ENCODE peak calls at places on chromosomes 5 and 9, in four cellular contexts. One of them, this sample, is unnamed.
A peak's percentile ranks its signal among the peaks of the same experiment; 100 is the strongest.

GRCh38 chr9:91572044-91572443 is 148.4 kb upstream of the NFIL3 start:
- DNase-seq in GM12878: no peak
- DNase-seq in PC-3: no peak
- DNase-seq in astrocyte: peak; percentile 51
- DNase-seq in this sample: peak; percentile 62

GRCh38 chr9:38421498-38422211 is 2.6 kb downstream of the IGFBPL1 start:
- DNase-seq in GM12878: no peak
- DNase-seq in PC-3: no peak
- DNase-seq in astrocyte: no peak
- DNase-seq in this sample: no peak

GRCh38 chr5:31880460-31880859 is 241.5 kb downstream of the PDZD2 start:
- DNase-seq in GM12878: no peak
- DNase-seq in PC-3: no peak
- DNase-seq in astrocyte: no peak
- DNase-seq in this sample: no peak

GRCh38 chr9:136714096-136714875 is 1.9 kb downstream of the DIPK1B start:
- DNase-seq in GM12878: no peak
- DNase-seq in PC-3: no peak
- DNase-seq in astrocyte: no peak
- DNase-seq in this sample: no peak

GRCh38 chr9:111483419-111483861 is 743 bp downstream of the ECPAS start:
- DNase-seq in GM12878: no peak
- DNase-seq in PC-3: peak; percentile 31
- DNase-seq in astrocyte: no peak
- DNase-seq in this sample: no peak

GRCh38 chr5:121968910-121969607 is 7.3 kb downstream of the SRFBP1 start:
- DNase-seq in GM12878: no peak
- DNase-seq in PC-3: peak; percentile 92
- DNase-seq in astrocyte: peak; percentile 99
- DNase-seq in this sample: peak; percentile 99

GRCh38 chr5:40223884-40224402 is 455.8 kb upstream of the PTGER4 start:
- DNase-seq in GM12878: peak; percentile 85
- DNase-seq in PC-3: peak; percentile 90
- DNase-seq in astrocyte: peak; percentile 94
- DNase-seq in this sample: peak; percentile 94

GRCh38 chr9:72476617-72477375 is 44.6 kb upstream of the TMC1 start:
- DNase-seq in GM12878: no peak
- DNase-seq in PC-3: peak; percentile 97
- DNase-seq in astrocyte: peak; percentile 86
- DNase-seq in this sample: peak; percentile 44

GRCh38 chr5:93649234-93649900 is 66.3 kb downstream of the NR2F1 start:
- DNase-seq in GM12878: no peak
- DNase-seq in PC-3: no peak
- DNase-seq in astrocyte: no peak
- DNase-seq in this sample: no peak

GRCh38 chr9:96186601-96187011 is 115.4 kb downstream of the HSD17B3 start:
- DNase-seq in GM12878: no peak
- DNase-seq in PC-3: peak; percentile 22
- DNase-seq in astrocyte: peak; percentile 17
- DNase-seq in this sample: peak; percentile 26

GRCh38 chr5:124704594-124705284 is 41.7 kb downstream of the ZNF608 start:
- DNase-seq in GM12878: peak; percentile 76
- DNase-seq in PC-3: no peak
- DNase-seq in astrocyte: no peak
- DNase-seq in this sample: no peak

GRCh38 chr5:41843456-41844112 is 26.6 kb downstream of the OXCT1 start:
- DNase-seq in GM12878: no peak
- DNase-seq in PC-3: peak; percentile 71
- DNase-seq in astrocyte: peak; percentile 31
- DNase-seq in this sample: peak; percentile 84
- H2AFZ ChIP-seq in GM12878: no peak overlapping the region
- H2AFZ ChIP-seq in PC-3: no peak overlapping the region
- H2AFZ ChIP-seq in astrocyte: no peak overlapping the region
- H2AFZ ChIP-seq in this sample: no peak overlapping the region

GRCh38 chr5:1865486-1865885 is 17.2 kb downstream of the IRX4 start:
- DNase-seq in GM12878: no peak
- DNase-seq in PC-3: no peak
- DNase-seq in astrocyte: no peak
- DNase-seq in this sample: no peak

GRCh38 chr5:1868886-1869285 is 13.8 kb downstream of the IRX4 start:
- DNase-seq in GM12878: no peak
- DNase-seq in PC-3: no peak
- DNase-seq in astrocyte: no peak
- DNase-seq in this sample: no peak

GRCh38 chr5:1865948-1866347 is 16.8 kb downstream of the IRX4 start:
- DNase-seq in GM12878: no peak
- DNase-seq in PC-3: no peak
- DNase-seq in astrocyte: no peak
- DNase-seq in this sample: no peak

GRCh38 chr5:1867114-1867814 is 15.5 kb downstream of the IRX4 start:
- DNase-seq in GM12878: no peak
- DNase-seq in PC-3: no peak
- DNase-seq in astrocyte: no peak
- DNase-seq in this sample: no peak

GRCh38 chr5:1867815-1868143 is 14.9 kb downstream of the IRX4 start:
- DNase-seq in GM12878: no peak
- DNase-seq in PC-3: no peak
- DNase-seq in astrocyte: no peak
- DNase-seq in this sample: no peak
- TF ChIP-seq EZH2 in GM12878: no peak
- TF ChIP-seq EZH2 in PC-3: no peak
- TF ChIP-seq EZH2 in astrocyte: no peak
- TF ChIP-seq EZH2 in this sample: no peak

GRCh38 chr9:97806721-97807120 is 46.3 kb upstream of the FOXE1 start:
- DNase-seq in GM12878: no peak
- DNase-seq in PC-3: no peak
- DNase-seq in astrocyte: no peak
- DNase-seq in this sample: no peak

GRCh38 chr9:97803167-97804058 is 49.6 kb upstream of the FOXE1 start:
- DNase-seq in GM12878: no peak
- DNase-seq in PC-3: peak; percentile 76
- DNase-seq in astrocyte: peak; percentile 5
- DNase-seq in this sample: peak; percentile 42

GRCh38 chr9:97802276-97802675 is 50.8 kb upstream of the FOXE1 start:
- DNase-seq in GM12878: no peak
- DNase-seq in PC-3: peak; percentile 88
- DNase-seq in astrocyte: peak; percentile 63
- DNase-seq in this sample: no peak

GRCh38 chr9:97801180-97801579 is 51.8 kb upstream of the FOXE1 start:
- DNase-seq in GM12878: no peak
- DNase-seq in PC-3: no peak
- DNase-seq in astrocyte: no peak
- DNase-seq in this sample: no peak

GRCh38 chr9:97804059-97804365 is 49.0 kb upstream of the FOXE1 start:
- DNase-seq in GM12878: no peak
- DNase-seq in PC-3: no peak
- DNase-seq in astrocyte: no peak
- DNase-seq in this sample: no peak
- H3K9ac ChIP-seq in GM12878: no peak overlapping the region
- H3K9ac ChIP-seq in PC-3: peak overlapping the region; percentile 67
- H3K9ac ChIP-seq in astrocyte: peak overlapping the region; percentile 26
- H3K9ac ChIP-seq in this sample: no peak overlapping the region

GRCh38 chr5:142082182-142082781 is 26.3 kb upstream of the NDFIP1 start:
- DNase-seq in GM12878: no peak
- DNase-seq in PC-3: no peak
- DNase-seq in astrocyte: no peak
- DNase-seq in this sample: no peak

GRCh38 chr5:142091012-142091411 is 17.6 kb upstream of the NDFIP1 start:
- DNase-seq in GM12878: no peak
- DNase-seq in PC-3: no peak
- DNase-seq in astrocyte: no peak
- DNase-seq in this sample: no peak

GRCh38 chr5:142091922-142092321 is 16.7 kb upstream of the NDFIP1 start:
- DNase-seq in GM12878: no peak
- DNase-seq in PC-3: no peak
- DNase-seq in astrocyte: no peak
- DNase-seq in this sample: no peak

GRCh38 chr5:142086229-142086628 is 22.4 kb upstream of the NDFIP1 start:
- DNase-seq in GM12878: no peak
- DNase-seq in PC-3: no peak
- DNase-seq in astrocyte: no peak
- DNase-seq in this sample: no peak

DNA sequence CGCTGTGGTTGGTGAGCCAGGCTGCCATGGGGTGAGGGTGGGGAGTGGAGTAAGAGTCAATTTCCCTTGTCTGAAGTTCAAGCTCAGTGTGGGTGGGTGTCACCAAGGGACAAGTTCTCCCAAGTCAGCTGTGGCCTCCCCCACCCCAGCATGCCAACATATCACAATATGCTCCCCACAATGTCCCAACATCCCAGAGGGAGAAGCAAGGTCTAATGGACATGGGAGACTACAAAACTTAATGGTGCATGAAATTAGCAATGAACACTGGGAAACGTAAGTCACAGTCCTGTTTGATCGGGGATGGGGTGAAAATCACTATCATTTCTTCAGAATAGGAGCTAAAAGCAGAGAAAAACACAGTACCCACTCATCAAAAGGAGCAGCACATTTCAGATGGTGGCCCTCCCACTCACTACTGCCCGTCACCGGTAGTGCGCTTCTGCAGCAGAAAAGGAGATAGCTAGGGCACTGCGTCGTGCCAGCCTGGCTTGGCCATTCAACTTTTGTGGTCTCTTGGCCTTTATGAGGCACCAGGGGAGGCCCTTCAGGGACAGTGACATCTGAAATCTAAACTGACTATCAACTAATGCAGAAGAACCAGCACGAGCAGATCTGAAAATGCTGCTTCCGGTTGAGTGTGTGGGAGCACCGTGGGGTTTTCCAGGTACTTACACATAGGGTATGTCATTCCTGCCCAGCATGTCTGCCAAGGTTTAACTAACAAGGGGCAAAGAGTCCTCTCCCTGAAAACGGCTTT is 20.5 kb upstream of the NDFIP1 start:
- DNase-seq in GM12878: no peak
- DNase-seq in PC-3: no peak
- DNase-seq in astrocyte: no peak
- DNase-seq in this sample: no peak
- H2AFZ ChIP-seq in GM12878: peak overlapping the region; percentile 12
- H2AFZ ChIP-seq in PC-3: no peak overlapping the region
- H2AFZ ChIP-seq in astrocyte: no peak overlapping the region
- H2AFZ ChIP-seq in this sample: no peak overlapping the region

GRCh38 chr9:135088348-135088978 is 995 bp downstream of the OLFM1 start:
- DNase-seq in GM12878: no peak
- DNase-seq in PC-3: no peak
- DNase-seq in astrocyte: no peak
- DNase-seq in this sample: no peak
- TF ChIP-seq EZH2 in GM12878: no peak
- TF ChIP-seq EZH2 in PC-3: no peak
- TF ChIP-seq EZH2 in astrocyte: peak; percentile 78
- TF ChIP-seq EZH2 in this sample: peak; percentile 41

GRCh38 chr9:89604463-89605180 is at the start of gene GADD45G:
- DNase-seq in GM12878: no peak
- DNase-seq in PC-3: peak; percentile 32
- DNase-seq in astrocyte: peak; percentile 78
- DNase-seq in this sample: peak; percentile 81
- H3K9ac ChIP-seq in GM12878: no peak within 1 kb of the TSS
- H3K9ac ChIP-seq in PC-3: peak within 1 kb of the TSS; percentile 56
- H3K9ac ChIP-seq in astrocyte: peak within 1 kb of the TSS; percentile 70
- H3K9ac ChIP-seq in this sample: peak within 1 kb of the TSS; percentile 32

GRCh38 chr9:129725841-129726251 is 27.0 kb downstream of the PTGES start:
- DNase-seq in GM12878: no peak
- DNase-seq in PC-3: no peak
- DNase-seq in astrocyte: no peak
- DNase-seq in this sample: no peak

GRCh38 chr9:129728744-129729143 is 24.1 kb downstream of the PTGES start:
- DNase-seq in GM12878: no peak
- DNase-seq in PC-3: no peak
- DNase-seq in astrocyte: no peak
- DNase-seq in this sample: no peak

GRCh38 chr9:129722913-129723312 is 29.9 kb downstream of the PTGES start:
- DNase-seq in GM12878: no peak
- DNase-seq in PC-3: no peak
- DNase-seq in astrocyte: no peak
- DNase-seq in this sample: no peak

GRCh38 chr9:129724456-129725190 is 28.2 kb downstream of the PTGES start:
- DNase-seq in GM12878: no peak
- DNase-seq in PC-3: no peak
- DNase-seq in astrocyte: no peak
- DNase-seq in this sample: no peak

GRCh38 chr9:129726322-129727160 is 26.3 kb downstream of the PTGES start:
- DNase-seq in GM12878: no peak
- DNase-seq in PC-3: peak; percentile 77
- DNase-seq in astrocyte: peak; percentile 53
- DNase-seq in this sample: peak; percentile 72
- H2AFZ ChIP-seq in GM12878: no peak overlapping the region
- H2AFZ ChIP-seq in PC-3: peak overlapping the region; percentile 52
- H2AFZ ChIP-seq in astrocyte: peak overlapping the region; percentile 67
- H2AFZ ChIP-seq in this sample: no peak overlapping the region

DNA sequence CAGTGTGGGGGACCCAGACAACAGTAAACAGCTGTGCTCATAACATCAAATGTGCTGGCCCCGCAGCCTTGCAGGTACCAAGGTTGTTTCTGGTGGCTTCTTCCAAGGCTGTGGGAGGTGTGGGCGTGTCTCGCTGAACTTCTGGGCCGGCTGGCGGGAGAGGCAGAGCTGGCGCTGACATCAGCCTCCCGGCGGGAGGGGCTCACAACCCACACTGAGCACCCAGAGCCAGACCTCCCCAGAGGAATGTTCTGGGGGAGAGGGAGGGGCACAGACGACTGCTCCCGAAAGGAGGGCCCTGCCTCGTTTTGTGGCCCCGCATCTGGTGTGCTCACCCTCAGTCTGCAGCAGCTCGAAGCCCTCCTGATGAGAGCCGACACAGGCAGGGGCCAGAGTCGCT is 6.9 kb upstream of the SLC12A7 start:
- DNase-seq in GM12878: no peak
- DNase-seq in PC-3: no peak
- DNase-seq in astrocyte: no peak
- DNase-seq in this sample: no peak
- TF ChIP-seq EZH2 in GM12878: no peak
- TF ChIP-seq EZH2 in PC-3: no peak
- TF ChIP-seq EZH2 in astrocyte: no peak
- TF ChIP-seq EZH2 in this sample: no peak

GRCh38 chr5:120779674-120780073 is 315.6 kb downstream of the PRR16 start:
- DNase-seq in GM12878: no peak
- DNase-seq in PC-3: peak; percentile 10
- DNase-seq in astrocyte: peak; percentile 74
- DNase-seq in this sample: peak; percentile 42

DNA sequence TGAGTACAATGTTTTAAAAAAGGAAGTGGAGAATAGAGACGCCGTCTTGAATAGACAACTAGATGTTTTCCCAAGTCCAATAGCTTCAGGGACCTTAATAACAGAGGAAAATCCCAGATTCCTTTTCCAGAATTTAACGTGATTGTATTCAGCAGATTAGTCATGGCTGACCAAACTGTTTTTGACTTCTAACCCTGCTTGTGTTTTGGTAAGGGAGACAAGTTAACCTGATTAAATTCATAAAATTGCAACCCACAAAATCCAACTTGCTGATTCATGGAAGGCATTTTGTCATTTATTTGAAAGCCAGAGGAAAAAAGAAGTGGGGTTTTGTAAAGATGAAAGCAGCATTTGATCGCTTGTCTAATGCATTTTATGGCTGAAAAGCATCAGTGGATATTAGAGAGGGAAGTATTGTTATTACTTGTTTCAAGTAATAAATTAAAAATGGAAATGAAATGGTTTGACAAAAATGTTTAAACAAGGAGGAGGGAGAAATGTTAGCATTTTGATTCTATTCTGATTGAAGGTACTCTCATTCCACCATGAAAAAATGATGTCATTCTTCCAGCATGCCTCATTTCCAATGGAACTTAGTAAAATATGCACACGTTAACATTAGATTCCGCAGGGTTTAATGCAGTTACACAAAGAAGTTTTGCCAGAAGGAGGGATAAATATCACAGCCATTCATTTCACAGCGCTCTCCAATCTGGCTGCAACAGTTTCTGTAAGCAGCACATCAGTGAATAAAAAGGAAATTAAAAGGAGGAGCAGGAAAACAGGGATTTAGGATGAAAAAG is 314.6 kb downstream of the PRR16 start:
- DNase-seq in GM12878: no peak
- DNase-seq in PC-3: no peak
- DNase-seq in astrocyte: peak; percentile 87
- DNase-seq in this sample: peak; percentile 90
- H3K9ac ChIP-seq in GM12878: no peak overlapping the region
- H3K9ac ChIP-seq in PC-3: no peak overlapping the region
- H3K9ac ChIP-seq in astrocyte: peak overlapping the region; percentile 80
- H3K9ac ChIP-seq in this sample: no peak overlapping the region